ENCODE peak calls at places on chromosomes 11 and 22, in five cellular contexts. V is GM12878, Y is stomach, W is suprapubic skin, C is A549. E is an unnamed sample.

GRCh38 chr11:29432719-29433325 is 584.0 kb downstream of the KCNA4 start:
- DNase-seq in W (no peak), Y (no peak), V (no peak), C (peak; percentile 17), E (no peak)

GRCh38 chr11:69085490-69086095 is 36.9 kb downstream of the TPCN2 start:
- DNase-seq in C (no peak), Y (no peak), V (no peak), W (no peak), E (no peak)

GRCh38 chr11:37946155-37946766 is 1348.2 kb upstream of the RAG2 start:
- DNase-seq in V (peak; percentile 7), W (no peak), Y (peak; percentile 29), C (no peak), E (peak; percentile 24)

GRCh38 chr22:25702046-25702445 is 39.9 kb upstream of the MYO18B start:
- DNase-seq in V (no peak), Y (no peak), C (no peak), W (no peak), E (no peak)

GRCh38 chr11:2927851-2928604 is 1.2 kb downstream of the PHLDA2 start:
- DNase-seq in V (no peak), Y (no peak), C (peak; percentile 44), W (no peak), E (peak; percentile 80)

GRCh38 chr11:66450610-66451009 is 12.0 kb upstream of the MRPL11 start:
- DNase-seq in V (no peak), Y (no peak), C (no peak), W (no peak), E (no peak)

GRCh38 chr11:124612567-124613245 is 1.5 kb downstream of the PANX3 start:
- DNase-seq in C (no peak), Y (no peak), W (no peak), V (no peak), E (no peak)

GRCh38 chr11:20178976-20179375 is 18.7 kb upstream of the DBX1 start:
- DNase-seq in C (no peak), W (no peak), Y (no peak), V (no peak), E (no peak)

GRCh38 chr11:109641549-109641948 is 219.6 kb downstream of the C11orf87 start:
- DNase-seq in Y (no peak), C (peak; percentile 0), V (no peak), W (no peak), E (no peak)

GRCh38 chr11:116033931-116034553 is 529.8 kb upstream of the CADM1 start:
- DNase-seq in Y (no peak), V (no peak), W (no peak), C (no peak), E (no peak)

GRCh38 chr22:39232806-39233735 is 11.7 kb downstream of the PDGFB start:
- DNase-seq in C (no peak), Y (no peak), V (no peak), W (no peak), E (no peak)

GRCh38 chr11:126039485-126040271 is 23.0 kb downstream of the CDON start:
- DNase-seq in W (no peak), Y (no peak), C (no peak), V (no peak), E (no peak)

GRCh38 chr11:110716361-110716760 is 4.1 kb upstream of the ARHGAP20 start:
- DNase-seq in C (no peak), V (no peak), W (no peak), Y (no peak), E (no peak)

GRCh38 chr11:114276077-114276476 is 20.1 kb upstream of the NNMT start:
- DNase-seq in Y (no peak), V (no peak), W (no peak), C (no peak), E (no peak)

GRCh38 chr11:85694385-85694980 is 8.5 kb upstream of the CCDC89 start:
- DNase-seq in C (peak; percentile 31), W (no peak), V (no peak), Y (no peak), E (no peak)

GRCh38 chr11:18590573-18590972 is 2.0 kb upstream of the UEVLD start:
- DNase-seq in W (no peak), V (no peak), C (no peak), Y (no peak), E (no peak)

GRCh38 chr11:18588297-18589252 is at the start of gene UEVLD:
- DNase-seq in W (peak; percentile 93), C (peak; percentile 97), V (peak; percentile 31), Y (peak; percentile 90), E (peak; percentile 94)
- TF ChIP-seq POLR2A in W (peak; percentile 47), C (peak; percentile 84), V (peak; percentile 85), Y (no peak), E (no peak)

DNA sequence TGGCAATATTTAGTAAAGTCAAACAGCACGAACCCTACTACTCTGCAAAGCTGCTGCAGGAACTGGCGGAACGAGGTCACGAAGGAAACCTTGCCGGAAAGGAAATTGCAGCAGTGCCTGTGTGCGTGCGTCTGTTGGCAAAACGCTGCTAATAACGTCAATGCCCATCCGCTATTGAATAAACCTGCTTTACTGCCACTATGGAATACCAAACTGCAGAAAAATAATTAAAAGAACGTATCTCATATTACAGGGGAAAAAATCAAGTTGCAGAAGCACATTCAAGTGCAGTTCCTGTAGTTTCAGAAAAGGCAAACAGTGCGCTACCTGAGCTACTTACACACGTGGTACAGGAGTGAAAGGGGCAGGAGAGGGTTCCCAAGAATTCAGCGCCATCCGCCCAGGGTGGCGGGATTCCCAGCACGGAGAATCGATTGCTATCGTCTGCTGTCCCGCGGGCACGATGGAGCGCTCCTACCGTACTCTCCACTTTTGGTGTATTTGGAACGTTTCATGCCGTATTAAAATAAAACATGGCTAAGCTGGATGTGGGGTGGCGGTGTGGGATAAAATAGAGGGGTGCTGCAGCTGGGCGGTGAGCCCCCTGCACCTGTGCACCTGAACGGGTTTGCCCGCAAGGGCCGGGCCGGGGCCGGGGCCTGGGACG is 516 bp upstream of the NADSYN1 start:
- DNase-seq in W (peak; percentile 71), Y (peak; percentile 63), C (no peak), V (no peak), E (no peak)
- TF ChIP-seq EP300 in W (no peak), Y (no peak), C (no peak), V (no peak), E (no peak)

GRCh38 chr22:37442537-37442936 is 15.3 kb upstream of the ELFN2 start:
- DNase-seq in W (no peak), Y (no peak), V (no peak), C (no peak), E (no peak)
- TF ChIP-seq POLR2A in W (no peak), Y (no peak), V (no peak), C (no peak), E (no peak)

GRCh38 chr11:70669871-70670683 is 271.7 kb downstream of the CTTN start:
- DNase-seq in C (no peak), W (no peak), V (no peak), Y (no peak), E (no peak)
- TF ChIP-seq EP300 in C (no peak), W (no peak), V (no peak), Y (no peak), E (no peak)

GRCh38 chr22:42297778-42298177 is 27.3 kb upstream of the TCF20 start:
- DNase-seq in V (no peak), Y (no peak), C (no peak), W (no peak), E (no peak)
- TF ChIP-seq POLR2A in V (no peak), Y (no peak), C (no peak), W (no peak), E (no peak)

GRCh38 chr11:1772270-1773130 is 8.8 kb upstream of the CTSD start:
- DNase-seq in Y (peak; percentile 68), W (peak; percentile 75), C (peak; percentile 95), V (no peak), E (peak; percentile 90)
- TF ChIP-seq EP300 in Y (no peak), W (no peak), C (no peak), V (no peak), E (no peak)

DNA sequence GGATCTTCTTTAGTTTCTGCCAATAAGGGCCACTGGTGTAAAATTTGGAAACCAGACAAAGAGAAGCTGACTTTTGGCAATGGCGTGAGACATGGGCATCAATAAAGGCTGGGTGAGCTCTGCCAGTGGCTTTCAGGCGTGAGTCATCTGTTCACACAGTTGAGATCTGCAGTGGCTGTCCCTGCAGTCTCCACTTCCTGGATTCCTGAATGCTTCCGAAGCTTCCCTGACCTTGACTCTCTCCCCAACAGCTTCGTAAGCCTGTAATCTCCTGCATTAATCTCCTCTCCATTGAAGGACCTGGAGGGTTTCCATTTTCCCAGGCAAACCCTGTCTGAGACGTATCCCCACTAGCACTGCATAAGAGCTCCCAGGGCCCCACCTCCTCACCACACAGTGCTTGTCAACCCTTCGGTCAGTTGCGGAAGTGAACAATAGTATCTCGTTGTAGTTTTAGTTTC is 574.7 kb downstream of the TBC1D22A start:
- DNase-seq in V (no peak), W (no peak), C (peak; percentile 73), Y (no peak), E (no peak)
- TF ChIP-seq POLR2A in V (no peak), W (no peak), C (no peak), Y (no peak), E (no peak)

GRCh38 chr11:131908316-131908715 is 537.9 kb downstream of the NTM start:
- DNase-seq in Y (no peak), V (no peak), W (no peak), C (no peak), E (no peak)

GRCh38 chr11:131909426-131910200 is 539.2 kb downstream of the NTM start:
- DNase-seq in Y (no peak), W (no peak), C (no peak), V (no peak), E (no peak)

GRCh38 chr11:131904756-131905155 is 534.3 kb downstream of the NTM start:
- DNase-seq in W (no peak), V (no peak), Y (no peak), C (no peak), E (no peak)

GRCh38 chr11:131906963-131907362 is 536.5 kb downstream of the NTM start:
- DNase-seq in Y (no peak), W (no peak), V (no peak), C (no peak), E (no peak)

DNA sequence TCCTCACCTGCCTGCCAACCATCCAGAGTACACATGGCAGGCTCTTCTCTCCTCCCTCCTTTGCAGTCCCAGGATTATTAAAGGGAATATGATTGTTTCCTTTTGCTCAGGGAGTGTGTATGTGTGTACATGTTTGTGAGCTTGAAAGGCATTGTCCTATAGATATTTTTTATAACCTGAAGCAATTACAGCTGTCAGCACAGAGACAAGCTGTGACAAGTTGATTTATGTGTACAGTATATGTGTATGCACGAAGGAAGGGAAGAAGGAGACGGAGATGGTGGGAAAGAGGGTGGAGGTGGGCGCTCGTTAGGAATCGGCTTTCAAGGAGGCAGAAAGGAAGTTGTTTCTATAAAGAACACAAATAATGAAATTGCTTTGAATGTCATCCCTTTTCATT is 537.0 kb downstream of the NTM start:
- DNase-seq in C (no peak), V (no peak), W (no peak), Y (no peak), E (no peak)
- TF ChIP-seq EP300 in C (no peak), V (no peak), W (no peak), Y (no peak), E (no peak)

DNA sequence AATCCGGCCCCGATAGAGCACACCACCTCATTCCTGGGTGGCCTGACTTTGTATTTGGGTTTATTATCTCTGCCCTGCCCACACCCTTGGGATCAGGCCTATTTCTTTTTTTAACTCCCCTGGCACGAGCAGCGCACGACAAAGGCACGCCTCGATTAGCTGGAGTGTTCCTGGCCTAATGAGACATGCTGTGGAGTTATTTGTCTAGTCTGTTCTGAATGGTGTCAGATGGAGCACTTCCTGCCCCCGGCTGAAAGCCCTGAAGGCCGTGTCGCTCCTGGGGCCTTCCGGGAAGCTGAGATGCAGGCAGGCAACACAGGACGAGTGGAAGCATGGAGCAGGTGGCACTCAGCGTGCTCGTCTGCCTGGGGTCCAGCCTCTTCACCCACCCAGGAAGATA is 47.1 kb downstream of the LARGE1 start:
- DNase-seq in Y (peak; percentile 63), W (no peak), V (no peak), C (no peak), E (peak; percentile 28)
- TF ChIP-seq POLR2A in Y (no peak), W (no peak), V (no peak), C (no peak), E (no peak)